ENCODE peak calls at places on chromosomes 3 and 15, in five cellular contexts. Q is endothelial cell of umbilical vein, F is HepG2, C is K562, X is GM12878. N is an unnamed sample. For H3K9me3, the result is how much of the 10 kb centered on the place peaks cover.

GRCh38 chr3:73319179-73319769 is 257.8 kb downstream of the EBLN2 start:
- DNase-seq in X (no peak), Q (no peak), F (no peak), C (no peak), N (no peak)

GRCh38 chr3:129343643-129344360 is 65.1 kb downstream of the HMCES start:
- DNase-seq in C (peak), X (no peak), Q (no peak), F (no peak), N (peak)

GRCh38 chr15:83323296-83323711 is 38.8 kb upstream of the BNC1 start:
- DNase-seq in X (no peak), F (no peak), C (no peak), Q (no peak), N (peak)

GRCh38 chr3:10957976-10958749 is 34.4 kb upstream of the SLC6A1 start:
- DNase-seq in F (no peak), Q (no peak), C (no peak), X (no peak), N (no peak)

GRCh38 chr15:87610366-87610765 is 646.2 kb downstream of the NTRK3 start:
- DNase-seq in Q (peak), X (no peak), C (peak), F (no peak), N (no peak)

GRCh38 chr3:4826237-4827100 is 152.8 kb upstream of the BHLHE40 start:
- DNase-seq in Q (peak), F (no peak), C (no peak), X (no peak), N (peak)

GRCh38 chr15:83626171-83626802 is 27.6 kb upstream of the ADAMTSL3 start:
- DNase-seq in C (no peak), F (no peak), Q (no peak), X (no peak), N (no peak)

GRCh38 chr15:25643120-25643519 is 204.3 kb upstream of the UBE3A start:
- DNase-seq in C (no peak), Q (no peak), F (no peak), X (no peak), N (no peak)

GRCh38 chr3:374459-374858 is 177.9 kb downstream of the CHL1 start:
- DNase-seq in C (no peak), F (no peak), X (no peak), Q (no peak), N (no peak)

DNA sequence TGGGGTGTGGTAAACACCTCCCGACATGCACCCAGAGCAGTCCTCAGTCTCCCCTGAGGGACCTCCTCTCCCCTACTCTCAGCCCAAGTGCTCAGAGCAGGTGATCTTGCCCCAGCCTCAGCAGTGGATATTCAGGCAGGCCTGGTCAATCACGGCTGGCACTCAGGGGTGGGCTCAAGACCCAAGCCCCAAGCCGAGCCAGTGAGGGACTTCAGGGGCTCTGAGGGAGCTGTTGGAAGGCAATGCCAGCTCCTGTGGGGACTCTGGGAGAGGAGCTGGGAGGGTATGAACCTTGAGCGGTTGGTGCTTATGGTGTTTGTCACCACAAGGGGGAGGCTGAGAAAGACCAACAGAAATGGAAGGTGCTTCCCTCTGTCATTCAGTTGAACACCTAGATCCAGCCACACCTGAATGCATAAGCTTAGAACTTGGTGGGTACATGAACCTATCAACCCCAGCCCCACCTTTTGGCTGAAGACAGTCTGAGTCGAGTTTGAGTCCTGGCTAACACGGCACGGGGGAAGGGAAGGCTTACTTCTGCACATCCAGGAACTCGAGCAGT is 19.4 kb downstream of the ALS2CL start:
- DNase-seq in Q (no peak), F (peak), X (no peak), C (no peak), N (peak)
- TF ChIP-seq MYC in Q (no peak), F (no peak), X (no peak), C (no peak), N (no peak)

GRCh38 chr15:79919749-79920511 is 23.1 kb upstream of the MTHFS start:
- DNase-seq in Q (no peak), X (no peak), F (no peak), C (no peak), N (no peak)
- H3K9me3 ChIP-seq in Q (under half), X (under half), F (under half), C (half or more), N (half or more)

DNA sequence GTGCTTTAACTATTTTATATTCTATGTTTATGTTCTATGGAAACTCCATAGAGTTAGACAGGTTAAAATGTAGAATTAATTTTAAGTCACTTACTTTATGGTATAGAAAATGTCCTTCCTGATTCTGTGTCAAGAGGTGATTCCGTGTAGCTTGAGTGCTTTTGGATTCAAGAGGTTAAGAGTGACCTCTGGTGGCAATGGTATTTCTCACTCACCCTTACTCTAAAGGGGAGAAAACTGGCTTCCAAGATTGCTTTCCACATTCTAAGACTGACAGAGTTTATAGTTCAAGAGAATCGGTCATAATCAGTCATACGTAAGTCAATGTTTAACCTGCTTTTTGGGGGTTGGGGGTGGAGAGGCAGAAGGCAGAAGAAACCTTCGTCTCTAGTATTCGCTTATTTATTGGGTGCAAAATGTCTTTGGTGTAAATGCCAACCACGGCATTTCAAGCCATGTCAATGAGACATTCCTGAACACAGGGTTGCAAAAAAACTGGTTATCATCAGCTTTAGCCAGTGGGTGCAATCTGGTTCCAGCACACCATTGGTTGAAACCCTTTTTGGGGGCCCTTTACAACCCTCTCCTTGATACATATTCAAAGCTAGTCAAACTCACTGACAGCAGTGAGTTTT is 92.0 kb upstream of the VGLL3 start:
- DNase-seq in C (peak), Q (peak), X (no peak), F (peak), N (peak)
- TF ChIP-seq MYC in C (no peak), Q (no peak), X (no peak), F (no peak), N (no peak)

GRCh38 chr3:44721231-44722102 is 8.0 kb upstream of the ZNF501 start:
- DNase-seq in F (no peak), X (no peak), Q (no peak), C (no peak), N (no peak)
- H3K9me3 ChIP-seq in F (half or more), X (under half), Q (under half), C (under half), N (half or more)

GRCh38 chr3:178389258-178389657 is 147.0 kb upstream of the KCNMB2 start:
- DNase-seq in Q (no peak), X (no peak), F (no peak), C (no peak), N (no peak)

GRCh38 chr3:178388473-178388872 is 147.8 kb upstream of the KCNMB2 start:
- DNase-seq in F (no peak), X (no peak), Q (no peak), C (no peak), N (no peak)

GRCh38 chr3:178393833-178394232 is 142.4 kb upstream of the KCNMB2 start:
- DNase-seq in C (no peak), F (no peak), X (no peak), Q (peak), N (no peak)

GRCh38 chr3:178396318-178396717 is 139.9 kb upstream of the KCNMB2 start:
- DNase-seq in X (no peak), C (no peak), Q (no peak), F (no peak), N (no peak)

DNA sequence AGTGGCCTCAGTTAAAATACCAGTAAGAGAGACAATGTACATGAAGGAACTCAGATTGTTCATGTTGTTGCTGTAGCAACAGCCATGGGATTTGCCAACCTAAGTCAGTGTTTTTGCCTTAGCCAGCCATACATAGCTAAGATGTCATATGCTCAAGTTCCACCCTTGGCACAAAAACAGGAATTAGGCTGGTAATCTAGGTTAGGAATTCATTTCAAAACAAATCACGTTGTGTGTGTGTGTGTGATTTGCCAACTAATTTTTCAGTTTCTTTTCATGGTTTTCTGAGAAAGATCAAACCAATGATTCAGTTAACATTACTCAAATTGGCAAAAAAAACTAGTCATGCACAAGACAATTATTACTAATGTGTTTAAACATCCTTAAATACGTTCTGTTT is 143.7 kb upstream of the KCNMB2 start:
- DNase-seq in F (no peak), C (no peak), X (no peak), Q (peak), N (no peak)
- TF ChIP-seq MYC in F (no peak), C (no peak), X (no peak), Q (no peak), N (no peak)

GRCh38 chr15:79922512-79923067 is 25.8 kb upstream of the MTHFS start:
- DNase-seq in F (no peak), X (no peak), C (no peak), Q (no peak), N (no peak)
- H3K9me3 ChIP-seq in F (under half), X (under half), C (under half), Q (under half), N (under half)

GRCh38 chr3:77065750-77066149 is 25.9 kb downstream of the ROBO2 start:
- DNase-seq in F (no peak), X (no peak), C (no peak), Q (no peak), N (no peak)
- TF ChIP-seq MYC in F (no peak), X (no peak), C (no peak), Q (no peak), N (no peak)

GRCh38 chr15:33540174-33540573 is 229.4 kb downstream of the RYR3 start:
- DNase-seq in C (no peak), Q (no peak), X (no peak), F (no peak), N (no peak)

GRCh38 chr15:33551860-33552259 is 241.1 kb downstream of the RYR3 start:
- DNase-seq in X (no peak), Q (no peak), C (no peak), F (no peak), N (no peak)

GRCh38 chr15:33547876-33548275 is 237.1 kb downstream of the RYR3 start:
- DNase-seq in X (no peak), F (peak), Q (peak), C (peak), N (peak)

GRCh38 chr15:33543957-33544356 is 233.2 kb downstream of the RYR3 start:
- DNase-seq in F (no peak), X (no peak), C (no peak), Q (no peak), N (no peak)

DNA sequence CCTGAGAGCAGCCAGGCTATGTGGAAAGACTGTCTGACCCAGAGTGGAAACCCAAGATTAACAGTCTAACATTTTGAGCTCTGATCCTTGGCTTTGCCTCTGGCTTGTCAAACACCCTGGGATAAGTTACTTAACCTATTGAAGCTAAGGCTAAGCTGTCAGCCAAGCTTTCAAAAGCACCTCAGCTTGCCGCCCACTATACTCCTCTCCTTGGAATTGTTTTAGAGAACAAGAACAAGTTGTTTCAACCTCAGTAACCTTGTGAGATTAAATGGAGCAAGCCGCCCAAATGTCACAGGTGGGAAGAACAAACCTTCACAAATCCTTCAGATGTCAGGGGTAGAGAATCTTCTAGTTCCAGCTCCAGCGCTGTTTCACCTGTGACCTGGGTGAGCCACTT is 235.1 kb downstream of the RYR3 start:
- DNase-seq in C (no peak), F (no peak), X (no peak), Q (no peak), N (no peak)
- H3K9me3 ChIP-seq in C (under half), F (under half), X (under half), Q (under half), N (under half)

DNA sequence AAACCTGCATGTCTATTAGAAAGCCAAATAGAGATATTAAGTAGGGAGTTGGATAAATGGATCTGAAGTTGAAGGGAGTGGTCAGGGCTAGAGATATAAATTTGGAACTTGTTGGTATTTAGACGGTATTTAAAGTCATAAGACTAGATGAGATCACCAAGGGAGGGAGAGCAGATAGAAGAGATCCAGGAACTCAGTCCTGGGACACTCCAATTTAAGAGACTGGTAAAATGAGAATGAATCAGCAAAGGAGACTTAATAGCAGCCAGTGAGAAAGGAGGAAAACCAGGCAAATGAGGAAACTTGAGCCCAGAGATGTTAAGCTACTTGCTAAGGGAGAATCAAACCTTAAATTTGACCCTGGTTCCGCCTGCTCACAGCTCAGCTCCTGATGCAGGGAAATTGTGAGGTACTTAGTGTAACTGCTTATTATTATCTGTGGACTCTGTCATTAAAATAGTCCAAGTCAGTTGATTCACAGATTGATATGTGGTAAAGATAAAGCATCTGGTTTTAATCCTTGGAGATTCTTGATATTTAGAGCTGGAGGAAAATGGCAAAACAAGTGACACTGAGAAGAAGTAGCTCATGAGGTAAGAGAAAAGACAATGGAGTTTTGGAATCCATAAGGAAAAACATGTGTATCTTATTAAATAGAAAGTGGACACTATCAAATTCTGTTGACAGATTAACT is 35.7 kb downstream of the ABI3BP start:
- DNase-seq in C (no peak), F (no peak), X (no peak), Q (no peak), N (no peak)
- TF ChIP-seq MYC in C (no peak), F (no peak), X (no peak), Q (no peak), N (no peak)

DNA sequence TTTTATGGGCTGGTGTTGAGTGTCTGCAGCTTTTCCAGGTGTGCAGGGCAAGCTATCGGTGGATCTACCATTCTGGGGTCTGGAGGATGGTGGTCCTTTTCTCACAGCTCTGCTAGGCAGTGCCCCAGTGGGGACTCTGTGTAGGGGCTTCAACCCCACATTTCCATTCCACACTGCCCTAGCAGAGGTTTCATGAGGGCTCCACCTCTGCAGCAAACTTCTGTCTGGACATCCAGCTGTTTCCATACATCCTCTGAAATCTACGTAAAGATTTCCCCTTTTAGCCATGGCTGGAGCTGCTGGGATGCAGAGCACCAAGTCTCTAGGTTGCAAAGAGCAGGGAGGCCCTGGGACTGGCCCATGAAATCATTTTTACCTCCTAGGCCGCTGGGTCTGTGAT is 11.6 kb downstream of the RFX7 start:
- DNase-seq in Q (no peak), C (no peak), X (no peak), F (no peak), N (no peak)
- H3K9me3 ChIP-seq in Q (under half), C (under half), X (half or more), F (under half), N (half or more)

N was measured in A549.